ENCODE peak calls at places on chromosomes 6 and 20, in seven cellular contexts. E, T, I, J, W, Y and B are unnamed samples.

GRCh38 chr6:8187209-8187608 is 84.9 kb upstream of the EEF1E1 start:
- DNase-seq in E (no peak), T (no peak), I (no peak), J (no peak), W (no peak), Y (no peak), B (no peak)

GRCh38 chr20:37584238-37584807 is 56.6 kb upstream of the BLCAP start:
- DNase-seq in E (no peak), T (no peak), I (no peak), J (no peak), W (no peak), Y (no peak), B (no peak)

GRCh38 chr20:34516874-34517542 is 786 bp downstream of the DYNLRB1 start:
- DNase-seq in E (peak), T (peak), I (no peak), J (peak), W (no peak), Y (no peak), B (no peak)

GRCh38 chr6:74087898-74088297 is 391.9 kb downstream of the CD109 start:
- DNase-seq in E (peak), T (peak), I (no peak), J (no peak), W (no peak), Y (no peak), B (no peak)

GRCh38 chr6:137277971-137278602 is 58.9 kb upstream of the IFNGR1 start:
- DNase-seq in E (peak), T (peak), I (no peak), J (no peak), W (no peak), Y (no peak), B (no peak)

GRCh38 chr20:50110141-50111047 is 2.6 kb downstream of the UBE2V1 start:
- DNase-seq in E (peak), T (peak), I (no peak), J (peak), W (no peak), Y (peak), B (no peak)

GRCh38 chr6:67717281-67717680 is 917.8 kb upstream of the ADGRB3 start:
- DNase-seq in E (peak), T (no peak), I (no peak), J (no peak), W (no peak), Y (no peak), B (no peak)

GRCh38 chr6:14964901-14965300 is 281.0 kb upstream of the JARID2 start:
- DNase-seq in E (no peak), T (no peak), I (no peak), J (no peak), W (peak), Y (no peak), B (no peak)

GRCh38 chr6:151068761-151069312 is 170.9 kb upstream of the AKAP12 start:
- DNase-seq in E (peak), T (peak), I (no peak), J (no peak), W (no peak), Y (no peak), B (no peak)

GRCh38 chr20:25532971-25533391 is 52.4 kb downstream of the NINL start:
- DNase-seq in E (peak), T (peak), I (no peak), J (no peak), W (no peak), Y (no peak), B (no peak)

GRCh38 chr6:81844686-81845085 is 92.2 kb upstream of the TENT5A start:
- DNase-seq in E (peak), T (peak), I (no peak), J (no peak), W (no peak), Y (no peak), B (no peak)

GRCh38 chr6:128882991-128883571 is at the start of gene LAMA2:
- DNase-seq in E (peak), T (peak), I (peak), J (no peak), W (no peak), Y (no peak), B (peak)

GRCh38 chr6:134223761-134224445 is 94.0 kb downstream of the SGK1 start:
- DNase-seq in E (peak), T (peak), I (no peak), J (no peak), W (no peak), Y (no peak), B (no peak)

GRCh38 chr6:5294392-5295211 is 33.3 kb downstream of the FARS2 start:
- DNase-seq in E (no peak), T (no peak), I (no peak), J (no peak), W (no peak), Y (no peak), B (no peak)

GRCh38 chr6:18837013-18837412 is 449.9 kb downstream of the RNF144B start:
- DNase-seq in E (no peak), T (no peak), I (no peak), J (no peak), W (no peak), Y (no peak), B (no peak)

GRCh38 chr6:163490826-163491577 is 76.5 kb downstream of the QKI start:
- DNase-seq in E (peak), T (peak), I (peak), J (no peak), W (peak), Y (no peak), B (peak)

GRCh38 chr6:1611572-1612385 is 2.1 kb downstream of the FOXC1 start:
- DNase-seq in E (peak), T (peak), I (no peak), J (no peak), W (no peak), Y (no peak), B (no peak)

GRCh38 chr6:145789443-145789842 is 25.2 kb downstream of the FBXO30 start:
- DNase-seq in E (peak), T (peak), I (no peak), J (no peak), W (no peak), Y (no peak), B (no peak)

GRCh38 chr6:163956571-163957407 is 542.3 kb downstream of the QKI start:
- DNase-seq in E (peak), T (peak), I (peak), J (peak), W (peak), Y (peak), B (peak)

GRCh38 chr20:46065006-46065405 is 24.8 kb downstream of the NCOA5 start:
- DNase-seq in E (no peak), T (no peak), I (no peak), J (no peak), W (no peak), Y (no peak), B (peak)

GRCh38 chr6:167803816-167804215 is 22.9 kb upstream of the AFDN start:
- DNase-seq in E (no peak), T (no peak), I (no peak), J (no peak), W (no peak), Y (no peak), B (no peak)

GRCh38 chr20:12044969-12045368 is 127.3 kb downstream of the BTBD3 start:
- DNase-seq in E (no peak), T (no peak), I (no peak), J (no peak), W (no peak), Y (no peak), B (no peak)

GRCh38 chr6:156662025-156662445 is 115.1 kb upstream of the ARID1B start:
- DNase-seq in E (no peak), T (peak), I (peak), J (no peak), W (no peak), Y (peak), B (no peak)

GRCh38 chr6:35943390-35943789 is 22.5 kb upstream of the SRPK1 start:
- DNase-seq in E (no peak), T (no peak), I (no peak), J (no peak), W (no peak), Y (no peak), B (no peak)

GRCh38 chr6:143513410-143513809 is 1.9 kb upstream of the FUCA2 start:
- DNase-seq in E (no peak), T (no peak), I (no peak), J (peak), W (peak), Y (peak), B (no peak)

GRCh38 chr20:2476742-2477615 is 6.4 kb upstream of the SNRPB start:
- DNase-seq in E (no peak), T (no peak), I (no peak), J (no peak), W (no peak), Y (no peak), B (no peak)

GRCh38 chr20:58483051-58483450 is 32.1 kb downstream of the APCDD1L start:
- DNase-seq in E (no peak), T (no peak), I (no peak), J (no peak), W (no peak), Y (no peak), B (no peak)

GRCh38 chr20:40265872-40266533 is 423.0 kb downstream of the MAFB start:
- DNase-seq in E (peak), T (peak), I (peak), J (no peak), W (no peak), Y (no peak), B (peak)

GRCh38 chr20:57398231-57398821 is 7.1 kb downstream of the RBM38 start:
- DNase-seq in E (no peak), T (no peak), I (no peak), J (peak), W (no peak), Y (peak), B (no peak)

GRCh38 chr6:5246141-5246869 is 14.4 kb downstream of the LYRM4 start:
- DNase-seq in E (no peak), T (no peak), I (no peak), J (no peak), W (no peak), Y (no peak), B (peak)

GRCh38 chr6:52976591-52977035 is 18.5 kb downstream of the GSTA4 start:
- DNase-seq in E (no peak), T (no peak), I (no peak), J (no peak), W (no peak), Y (no peak), B (no peak)

GRCh38 chr20:64063389-64064144 is 569 bp downstream of the TCEA2 start:
- DNase-seq in E (no peak), T (no peak), I (peak), J (no peak), W (no peak), Y (no peak), B (no peak)

GRCh38 chr20:49724637-49725606 is 11.2 kb upstream of the B4GALT5 start:
- DNase-seq in E (peak), T (peak), I (no peak), J (no peak), W (no peak), Y (no peak), B (peak)

GRCh38 chr6:131744432-131744831 is 33.6 kb upstream of the CTAGE9 start:
- DNase-seq in E (no peak), T (no peak), I (no peak), J (no peak), W (no peak), Y (no peak), B (no peak)

GRCh38 chr20:34579191-34579661 is 20.7 kb downstream of the MAP1LC3A start:
- DNase-seq in E (peak), T (peak), I (no peak), J (no peak), W (peak), Y (no peak), B (no peak)

GRCh38 chr20:17570347-17571152 is 675 bp downstream of the DSTN start:
- DNase-seq in E (peak), T (peak), I (peak), J (no peak), W (peak), Y (no peak), B (peak)